ENCODE peak calls at places on chromosomes 16 and 17, in nine cellular contexts. X is GM12865, E is HepG2, D is NCI-H345, Q is EL, C is foreskin keratinocyte, K is left lung, L is NCI-H1417 treated with DMSO at 0.1 percent for 48 hours, J is naive B cell. V is an unnamed sample.
A peak's percentile ranks its signal among the peaks of the same experiment; 100 is the strongest.

GRCh38 chr17:49015924-49016774 is 19.0 kb downstream of the IGF2BP1 start:
- DNase-seq in X (no peak), E (no peak), D (no peak), Q (no peak), C (no peak), K (no peak), L (no peak), J (no peak), V (no peak)

GRCh38 chr16:10655415-10655977 is 39.2 kb downstream of the TEKT5 start:
- DNase-seq in X (no peak), E (no peak), D (no peak), Q (no peak), C (no peak), K (no peak), L (no peak), J (no peak), V (no peak)

GRCh38 chr16:58644765-58645487 is 15.3 kb upstream of the CNOT1 start:
- DNase-seq in X (no peak), E (no peak), D (no peak), Q (no peak), C (no peak), K (no peak), L (no peak), J (no peak), V (no peak)

GRCh38 chr17:42846594-42847280 is 2.4 kb downstream of the AOC2 start:
- DNase-seq in X (no peak), E (peak; percentile 23), D (no peak), Q (no peak), C (no peak), K (no peak), L (no peak), J (no peak), V (peak; percentile 50)

GRCh38 chr16:35188288-35189155 is 1729.1 kb downstream of the TP53TG3F start:
- DNase-seq in X (no peak), E (peak; percentile 12), D (no peak), Q (no peak), C (no peak), K (no peak), L (no peak), J (no peak), V (no peak)

GRCh38 chr17:63116228-63116627 is 150.2 kb downstream of the TANC2 start:
- DNase-seq in X (no peak), E (peak; percentile 13), D (no peak), Q (no peak), C (no peak), K (no peak), L (no peak), J (no peak), V (no peak)

GRCh38 chr17:81487487-81488275 is 24.9 kb downstream of the ACTG1 start:
- DNase-seq in X (peak; percentile 84), E (peak; percentile 58), D (peak; percentile 89), Q (peak; percentile 79), C (no peak), K (peak; percentile 80), L (no peak), J (peak; percentile 63), V (peak; percentile 94)

GRCh38 chr16:66292241-66292935 is 74.1 kb upstream of the CDH5 start:
- DNase-seq in X (no peak), E (no peak), D (no peak), Q (no peak), C (no peak), K (peak; percentile 9), L (no peak), J (no peak), V (no peak)

GRCh38 chr17:48463531-48463930 is 33.5 kb upstream of the SKAP1 start:
- DNase-seq in X (no peak), E (no peak), D (no peak), Q (no peak), C (no peak), K (no peak), L (no peak), J (no peak), V (no peak)

V was measured in spleen.